ENCODE peak calls at places on chromosomes 2 and 18, in six cellular contexts. W is upper lobe of right lung, Q is HCEC 1CT, P is BJ, A is AML-193, J is memory B cell. G is an unnamed sample.

GRCh38 chr2:80395251-80395650 is 90.7 kb upstream of the LRRTM1 start:
- DNase-seq in W (no peak), J (no peak), A (no peak), P (no peak), Q (no peak), G (no peak)

GRCh38 chr18:30684825-30685481 is 357.6 kb downstream of the DSC3 start:
- DNase-seq in A (no peak), J (no peak), P (no peak), W (no peak), Q (no peak), G (no peak)

GRCh38 chr2:65033178-65033577 is 23.0 kb upstream of the CEP68 start:
- DNase-seq in W (no peak), J (no peak), P (no peak), Q (peak), A (peak), G (no peak)

GRCh38 chr18:10149768-10150556 is 236.1 kb downstream of the VAPA start:
- DNase-seq in P (no peak), J (no peak), Q (no peak), A (no peak), W (no peak), G (no peak)

GRCh38 chr2:136611451-136611850 is 153.9 kb upstream of the THSD7B start:
- DNase-seq in Q (no peak), W (no peak), P (no peak), J (no peak), A (no peak), G (no peak)

GRCh38 chr2:21317131-21317530 is 193.4 kb downstream of the TDRD15 start:
- DNase-seq in J (peak), P (no peak), Q (no peak), W (no peak), A (peak), G (peak)

GRCh38 chr2:14678754-14679153 is 46.2 kb downstream of the LRATD1 start:
- DNase-seq in Q (peak), P (no peak), J (no peak), A (no peak), W (no peak), G (no peak)

GRCh38 chr2:231398585-231398984 is 3.1 kb downstream of the B3GNT7 start:
- DNase-seq in P (no peak), Q (no peak), W (no peak), A (no peak), J (no peak), G (no peak)

GRCh38 chr18:26489881-26490280 is 58.5 kb downstream of the KCTD1 start:
- DNase-seq in Q (no peak), W (no peak), J (no peak), A (no peak), P (no peak), G (no peak)

GRCh38 chr2:120516323-120517314 is 170.7 kb downstream of the INHBB start:
- DNase-seq in A (no peak), J (no peak), Q (peak), W (no peak), P (no peak), G (no peak)

GRCh38 chr18:22632191-22632590 is 214.5 kb upstream of the CTAGE1 start:
- DNase-seq in A (no peak), W (no peak), J (no peak), P (no peak), Q (no peak), G (no peak)

GRCh38 chr2:177489719-177490301 is 97.2 kb downstream of the AGPS start:
- DNase-seq in Q (peak), A (peak), W (no peak), J (no peak), P (no peak), G (peak)

GRCh38 chr2:45771251-45771650 is 119.8 kb downstream of the PRKCE start:
- DNase-seq in A (no peak), P (no peak), Q (peak), W (peak), J (no peak), G (peak)

GRCh38 chr2:200382883-200383282 is 76.4 kb downstream of the SPATS2L start:
- DNase-seq in J (no peak), P (no peak), Q (no peak), W (no peak), A (no peak), G (no peak)

GRCh38 chr2:226247289-226248275 is 552.0 kb downstream of the IRS1 start:
- DNase-seq in J (no peak), W (no peak), P (no peak), Q (peak), A (no peak), G (no peak)

GRCh38 chr2:170229125-170229524 is 51.2 kb downstream of the MYO3B start:
- DNase-seq in J (no peak), P (no peak), A (no peak), W (no peak), Q (no peak), G (no peak)

G was measured in hepatocyte.